ENCODE peak calls at places on chromosomes 7 and 10, in five cellular contexts. One of them, this sample, is unnamed.
A peak's percentile ranks its signal among the peaks of the same experiment; 100 is the strongest.

GRCh38 chr7:17546206-17546998 is 247.9 kb downstream of the AHR start:
- DNase-seq in HCT116: no peak
- DNase-seq in PC-3: peak; percentile 38
- DNase-seq in mammary epithelial cell: peak; percentile 69
- DNase-seq in K562: no peak
- DNase-seq in this sample: no peak

GRCh38 chr7:100568936-100569844 is 4.5 kb downstream of the SAP25 start:
- DNase-seq in PC-3: no peak
- DNase-seq in HCT116: no peak
- DNase-seq in mammary epithelial cell: no peak
- DNase-seq in K562: peak; percentile 76
- DNase-seq in this sample: no peak

GRCh38 chr7:2440608-2441245 is 35.5 kb downstream of the GRIFIN start:
- DNase-seq in PC-3: peak; percentile 51
- DNase-seq in HCT116: no peak
- DNase-seq in mammary epithelial cell: no peak
- DNase-seq in K562: no peak
- DNase-seq in this sample: peak; percentile 57

GRCh38 chr7:79455173-79455790 is 1.8 kb upstream of the MAGI2 start:
- DNase-seq in K562: no peak
- DNase-seq in mammary epithelial cell: no peak
- DNase-seq in HCT116: no peak
- DNase-seq in PC-3: no peak
- DNase-seq in this sample: no peak

GRCh38 chr7:30813466-30813865 is 42.2 kb downstream of the MINDY4 start:
- DNase-seq in mammary epithelial cell: no peak
- DNase-seq in K562: no peak
- DNase-seq in PC-3: no peak
- DNase-seq in HCT116: no peak
- DNase-seq in this sample: no peak

GRCh38 chr10:129089341-129089740 is 377.7 kb upstream of the MGMT start:
- DNase-seq in HCT116: no peak
- DNase-seq in PC-3: no peak
- DNase-seq in mammary epithelial cell: no peak
- DNase-seq in K562: no peak
- DNase-seq in this sample: no peak

GRCh38 chr10:123150229-123150985 is 2.5 kb downstream of the HMX2 start:
- DNase-seq in HCT116: no peak
- DNase-seq in K562: no peak
- DNase-seq in mammary epithelial cell: no peak
- DNase-seq in PC-3: no peak
- DNase-seq in this sample: peak; percentile 64

GRCh38 chr7:1053816-1054370 is 9.5 kb downstream of the GPR146 start:
- DNase-seq in K562: no peak
- DNase-seq in PC-3: no peak
- DNase-seq in mammary epithelial cell: no peak
- DNase-seq in HCT116: no peak
- DNase-seq in this sample: peak; percentile 65

GRCh38 chr7:156173346-156173745 is 361.1 kb upstream of the SHH start:
- DNase-seq in PC-3: no peak
- DNase-seq in K562: no peak
- DNase-seq in mammary epithelial cell: no peak
- DNase-seq in HCT116: no peak
- DNase-seq in this sample: no peak

GRCh38 chr7:54823776-54824175 is 64.8 kb upstream of the SEC61G start:
- DNase-seq in mammary epithelial cell: no peak
- DNase-seq in HCT116: no peak
- DNase-seq in PC-3: no peak
- DNase-seq in K562: no peak
- DNase-seq in this sample: no peak

GRCh38 chr7:54827719-54828118 is 68.7 kb upstream of the SEC61G start:
- DNase-seq in mammary epithelial cell: no peak
- DNase-seq in HCT116: no peak
- DNase-seq in PC-3: no peak
- DNase-seq in K562: no peak
- DNase-seq in this sample: no peak

GRCh38 chr7:54831046-54831643 is 72.1 kb upstream of the SEC61G start:
- DNase-seq in K562: no peak
- DNase-seq in PC-3: peak; percentile 91
- DNase-seq in HCT116: peak; percentile 73
- DNase-seq in mammary epithelial cell: peak; percentile 87
- DNase-seq in this sample: no peak

GRCh38 chr7:54824655-54825054 is 65.6 kb upstream of the SEC61G start:
- DNase-seq in HCT116: no peak
- DNase-seq in PC-3: peak; percentile 59
- DNase-seq in K562: no peak
- DNase-seq in mammary epithelial cell: no peak
- DNase-seq in this sample: no peak

GRCh38 chr7:54825368-54825767 is 66.4 kb upstream of the SEC61G start:
- DNase-seq in HCT116: no peak
- DNase-seq in K562: no peak
- DNase-seq in PC-3: no peak
- DNase-seq in mammary epithelial cell: no peak
- DNase-seq in this sample: no peak
- H3K27ac ChIP-seq in HCT116: no peak overlapping the region
- H3K27ac ChIP-seq in K562: no peak overlapping the region
- H3K27ac ChIP-seq in PC-3: peak overlapping the region; percentile 83
- H3K27ac ChIP-seq in mammary epithelial cell: no peak overlapping the region
- H3K27ac ChIP-seq in this sample: no peak overlapping the region

GRCh38 chr10:19920075-19920726 is 104.0 kb downstream of the PLXDC2 start:
- DNase-seq in mammary epithelial cell: peak; percentile 19
- DNase-seq in PC-3: no peak
- DNase-seq in HCT116: no peak
- DNase-seq in K562: no peak
- DNase-seq in this sample: no peak

GRCh38 chr10:19918800-19919199 is 102.6 kb downstream of the PLXDC2 start:
- DNase-seq in HCT116: no peak
- DNase-seq in PC-3: peak; percentile 14
- DNase-seq in K562: no peak
- DNase-seq in mammary epithelial cell: peak; percentile 90
- DNase-seq in this sample: no peak

GRCh38 chr10:19922236-19922963 is 106.2 kb downstream of the PLXDC2 start:
- DNase-seq in mammary epithelial cell: peak; percentile 91
- DNase-seq in K562: no peak
- DNase-seq in HCT116: no peak
- DNase-seq in PC-3: peak; percentile 25
- DNase-seq in this sample: no peak

GRCh38 chr10:19925064-19925463 is 108.8 kb downstream of the PLXDC2 start:
- DNase-seq in K562: no peak
- DNase-seq in HCT116: no peak
- DNase-seq in mammary epithelial cell: no peak
- DNase-seq in PC-3: no peak
- DNase-seq in this sample: no peak

DNA sequence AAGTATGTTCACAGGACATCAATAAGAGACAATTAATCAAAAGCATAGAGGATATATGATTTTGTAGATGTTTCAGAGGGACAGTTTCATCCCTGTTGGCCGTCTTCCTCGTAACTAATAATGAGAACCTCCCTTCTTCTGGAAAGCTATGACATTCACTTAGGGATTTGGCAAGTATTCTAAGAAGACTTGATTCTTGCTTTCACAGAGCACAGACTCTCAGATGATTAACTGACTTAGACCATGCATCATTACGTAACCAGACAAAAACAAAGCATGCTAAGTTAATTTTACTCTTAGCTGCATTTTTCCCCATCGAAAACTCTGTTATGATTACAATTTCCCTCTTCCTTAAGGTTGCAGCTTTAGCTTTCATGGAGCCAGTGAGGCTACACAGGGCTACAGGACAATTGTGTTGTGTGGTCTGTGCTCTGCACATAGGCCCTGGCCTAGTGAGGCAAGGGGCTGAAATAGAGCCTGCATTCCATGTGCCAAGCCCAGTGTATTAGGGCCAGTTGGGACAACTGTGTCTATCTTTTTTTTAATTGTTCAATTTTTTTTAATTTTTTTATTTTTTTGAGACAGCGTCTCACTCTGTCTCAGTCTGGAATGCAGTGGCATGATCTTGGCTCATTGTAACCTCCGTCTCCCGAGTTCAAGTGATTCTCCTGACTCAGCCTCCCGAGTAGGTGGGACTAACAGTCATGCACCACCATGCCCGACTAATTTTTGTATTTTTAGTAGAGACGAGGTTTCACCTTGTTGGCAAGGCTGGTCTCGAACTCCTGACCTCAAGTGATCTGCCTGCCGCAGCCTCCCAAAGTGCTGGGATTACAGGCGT is 105.3 kb downstream of the PLXDC2 start:
- DNase-seq in PC-3: no peak
- DNase-seq in K562: no peak
- DNase-seq in HCT116: no peak
- DNase-seq in mammary epithelial cell: peak; percentile 52
- DNase-seq in this sample: no peak
- H3K9ac ChIP-seq in PC-3: no peak overlapping the region
- H3K9ac ChIP-seq in K562: no peak overlapping the region
- H3K9ac ChIP-seq in HCT116: no peak overlapping the region
- H3K9ac ChIP-seq in mammary epithelial cell: peak overlapping the region; percentile 46
- H3K9ac ChIP-seq in this sample: no peak overlapping the region

GRCh38 chr10:79101560-79101971 is 32.8 kb downstream of the ZMIZ1 start:
- DNase-seq in HCT116: no peak
- DNase-seq in K562: no peak
- DNase-seq in mammary epithelial cell: no peak
- DNase-seq in PC-3: no peak
- DNase-seq in this sample: no peak
- H3K4me1 ChIP-seq in HCT116: peaks cover 27% of the 10 kb centered on the region
- H3K4me1 ChIP-seq in K562: peaks cover 16% of the 10 kb centered on the region
- H3K4me1 ChIP-seq in mammary epithelial cell: peaks cover 44% of the 10 kb centered on the region
- H3K4me1 ChIP-seq in PC-3: no peaks in the 10 kb centered on the region
- H3K4me1 ChIP-seq in this sample: peaks cover 85% of the 10 kb centered on the region

DNA sequence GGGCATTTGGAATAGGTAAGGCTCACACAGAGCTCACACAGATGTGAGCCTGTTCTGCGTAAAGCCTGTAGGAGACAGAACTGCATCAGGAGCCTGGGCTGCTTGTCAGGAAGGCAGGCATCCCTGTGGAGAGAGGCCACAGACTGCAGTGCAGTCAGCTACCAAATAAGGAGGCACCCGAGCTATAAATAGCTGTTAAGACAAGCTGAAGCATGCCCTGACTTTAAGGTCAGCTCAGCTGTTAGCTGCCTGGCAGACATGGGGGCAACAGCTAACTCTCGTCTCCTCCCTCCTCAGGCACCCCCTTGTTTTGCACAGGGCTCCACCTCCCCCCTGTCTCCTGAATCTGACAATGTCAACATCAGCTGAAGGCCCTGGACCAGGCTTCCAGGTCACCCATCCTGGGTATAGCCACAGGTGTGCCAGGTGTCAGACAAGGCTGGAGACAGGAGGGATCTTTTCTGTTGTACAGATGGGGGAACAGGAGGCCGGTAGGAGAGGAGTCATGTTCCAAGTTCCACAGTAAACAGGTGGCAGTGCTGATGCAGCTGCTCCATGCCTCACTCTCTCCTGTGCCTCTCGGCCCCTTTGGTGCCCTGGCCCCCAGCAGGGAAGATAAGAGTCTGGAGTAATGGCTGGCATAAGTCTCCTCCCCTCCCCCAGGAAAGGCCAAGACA is 27.6 kb upstream of the MKRN1 start:
- DNase-seq in K562: no peak
- DNase-seq in HCT116: no peak
- DNase-seq in PC-3: no peak
- DNase-seq in mammary epithelial cell: peak; percentile 53
- DNase-seq in this sample: no peak
- H3K27ac ChIP-seq in K562: peak overlapping the region; percentile 70
- H3K27ac ChIP-seq in HCT116: peak overlapping the region; percentile 25
- H3K27ac ChIP-seq in PC-3: no peak overlapping the region
- H3K27ac ChIP-seq in mammary epithelial cell: no peak overlapping the region
- H3K27ac ChIP-seq in this sample: no peak overlapping the region

GRCh38 chr7:158489462-158490155 is 98.0 kb downstream of the PTPRN2 start:
- DNase-seq in mammary epithelial cell: no peak
- DNase-seq in PC-3: no peak
- DNase-seq in K562: no peak
- DNase-seq in HCT116: no peak
- DNase-seq in this sample: peak; percentile 62
- H3K9ac ChIP-seq in mammary epithelial cell: no peak overlapping the region
- H3K9ac ChIP-seq in PC-3: no peak overlapping the region
- H3K9ac ChIP-seq in K562: no peak overlapping the region
- H3K9ac ChIP-seq in HCT116: no peak overlapping the region
- H3K9ac ChIP-seq in this sample: no peak overlapping the region

GRCh38 chr7:106018566-106019338 is 55.7 kb downstream of the CDHR3 start:
- DNase-seq in mammary epithelial cell: no peak
- DNase-seq in HCT116: no peak
- DNase-seq in K562: peak; percentile 82
- DNase-seq in PC-3: no peak
- DNase-seq in this sample: no peak

GRCh38 chr7:106023369-106024322 is 60.6 kb downstream of the CDHR3 start:
- DNase-seq in mammary epithelial cell: no peak
- DNase-seq in PC-3: no peak
- DNase-seq in K562: peak; percentile 33
- DNase-seq in HCT116: no peak
- DNase-seq in this sample: no peak

GRCh38 chr7:106022193-106022821 is 59.2 kb downstream of the CDHR3 start:
- DNase-seq in HCT116: no peak
- DNase-seq in mammary epithelial cell: peak; percentile 35
- DNase-seq in PC-3: no peak
- DNase-seq in K562: no peak
- DNase-seq in this sample: no peak

GRCh38 chr7:106017657-106018056 is 54.6 kb downstream of the CDHR3 start:
- DNase-seq in PC-3: no peak
- DNase-seq in K562: peak; percentile 81
- DNase-seq in HCT116: no peak
- DNase-seq in mammary epithelial cell: no peak
- DNase-seq in this sample: no peak

GRCh38 chr7:106021211-106022067 is 58.4 kb downstream of the CDHR3 start:
- DNase-seq in HCT116: no peak
- DNase-seq in PC-3: no peak
- DNase-seq in K562: no peak
- DNase-seq in mammary epithelial cell: no peak
- DNase-seq in this sample: no peak
- H3K4me1 ChIP-seq in HCT116: no peaks in the 10 kb centered on the region
- H3K4me1 ChIP-seq in PC-3: no peaks in the 10 kb centered on the region
- H3K4me1 ChIP-seq in K562: peaks cover 61% of the 10 kb centered on the region
- H3K4me1 ChIP-seq in mammary epithelial cell: no peaks in the 10 kb centered on the region
- H3K4me1 ChIP-seq in this sample: no peaks in the 10 kb centered on the region

GRCh38 chr7:134948736-134949135 is 37.6 kb upstream of the AGBL3 start:
- DNase-seq in K562: no peak
- DNase-seq in HCT116: no peak
- DNase-seq in mammary epithelial cell: no peak
- DNase-seq in PC-3: no peak
- DNase-seq in this sample: no peak

GRCh38 chr7:134947831-134948230 is 38.5 kb upstream of the AGBL3 start:
- DNase-seq in PC-3: no peak
- DNase-seq in mammary epithelial cell: no peak
- DNase-seq in K562: no peak
- DNase-seq in HCT116: no peak
- DNase-seq in this sample: no peak

GRCh38 chr7:134947329-134947728 is 39.0 kb upstream of the AGBL3 start:
- DNase-seq in mammary epithelial cell: no peak
- DNase-seq in HCT116: no peak
- DNase-seq in K562: no peak
- DNase-seq in PC-3: no peak
- DNase-seq in this sample: peak; percentile 73

GRCh38 chr7:134948246-134948645 is 38.1 kb upstream of the AGBL3 start:
- DNase-seq in HCT116: no peak
- DNase-seq in mammary epithelial cell: no peak
- DNase-seq in PC-3: no peak
- DNase-seq in K562: no peak
- DNase-seq in this sample: no peak

GRCh38 chr7:134949171-134949570 is 37.1 kb upstream of the AGBL3 start:
- DNase-seq in K562: no peak
- DNase-seq in HCT116: no peak
- DNase-seq in PC-3: no peak
- DNase-seq in mammary epithelial cell: no peak
- DNase-seq in this sample: no peak
- H3K27ac ChIP-seq in K562: no peak overlapping the region
- H3K27ac ChIP-seq in HCT116: no peak overlapping the region
- H3K27ac ChIP-seq in PC-3: no peak overlapping the region
- H3K27ac ChIP-seq in mammary epithelial cell: no peak overlapping the region
- H3K27ac ChIP-seq in this sample: no peak overlapping the region

This sample was measured in kidney.